ENCODE peak calls at places on chromosome 1, in four cellular contexts. L is K562, S is germinal center, K is nephron progenitor cell. J is an unnamed sample.

GRCh38 chr1:100353988-100354387 is 1.7 kb downstream of the CDC14A start:
- DNase-seq in L (no peak), K (peak; percentile 11), S (no peak), J (no peak)

GRCh38 chr1:147496044-147496443 is 45.3 kb upstream of the BCL9 start:
- DNase-seq in S (no peak), L (no peak), K (no peak), J (no peak)

GRCh38 chr1:117093870-117094621 is 27.5 kb downstream of the TRIM45 start:
- DNase-seq in L (peak; percentile 63), S (peak; percentile 47), K (peak; percentile 59), J (peak; percentile 5)

GRCh38 chr1:192274588-192274987 is 42.2 kb upstream of the RGS21 start:
- DNase-seq in S (no peak), K (no peak), L (no peak), J (no peak)

GRCh38 chr1:1797731-1798341 is 19.6 kb upstream of the NADK start:
- DNase-seq in K (no peak), L (no peak), S (peak; percentile 62), J (no peak)

GRCh38 chr1:101520302-101520701 is 283.5 kb downstream of the S1PR1 start:
- DNase-seq in L (peak; percentile 10), S (peak; percentile 8), K (peak; percentile 29), J (peak; percentile 48)

GRCh38 chr1:150973258-150973825 is 1.3 kb downstream of the CERS2 start:
- DNase-seq in L (peak; percentile 37), S (no peak), K (peak; percentile 28), J (peak; percentile 22)

GRCh38 chr1:242426271-242426905 is 98.1 kb downstream of the PLD5 start:
- DNase-seq in K (no peak), S (no peak), L (no peak), J (no peak)

GRCh38 chr1:153217212-153217611 is at the start of gene PRR9:
- DNase-seq in K (no peak), S (no peak), L (no peak), J (no peak)

GRCh38 chr1:85628791-85629531 is 48.4 kb downstream of the CCN1 start:
- DNase-seq in K (no peak), L (peak; percentile 79), S (no peak), J (no peak)

GRCh38 chr1:44289530-44289929 is 65.5 kb downstream of the ERI3 start:
- DNase-seq in K (no peak), S (no peak), L (no peak), J (no peak)

GRCh38 chr1:231319080-231319479 is 18.6 kb downstream of the EXOC8 start:
- DNase-seq in K (no peak), S (no peak), L (no peak), J (no peak)

GRCh38 chr1:29488794-29489309 is 252.5 kb downstream of the PTPRU start:
- DNase-seq in S (no peak), K (no peak), L (no peak), J (no peak)

GRCh38 chr1:204192589-204193352 is 3.5 kb downstream of the KISS1 start:
- DNase-seq in L (no peak), S (no peak), K (no peak), J (no peak)

GRCh38 chr1:4076346-4076745 is 176.3 kb upstream of the C1orf174 start:
- DNase-seq in K (no peak), S (no peak), L (no peak), J (no peak)

GRCh38 chr1:29346573-29346972 is 110.3 kb downstream of the PTPRU start:
- DNase-seq in K (no peak), S (no peak), L (no peak), J (no peak)